ENCODE peak calls at places on chromosomes 7 and 10, in ten cellular contexts. E is fibroblast of lung; S is NCI-H1694; X is stimulated activated CD4-positive, alpha-beta T cell treated with anti-CD3 and anti-CD28 coated beads, Interleukin-2, amount 100 ng/mL, for 4 hours; H is activated CD4-positive, alpha-beta T cell treated with anti-CD3 and anti-CD28 coated beads, Interleukin-2, amount 50 U/mL, for 4 hours; V is C1 segment of cervical spinal cord; R is activated CD8-positive, alpha-beta memory T cell treated with anti-CD3 and anti-CD28 coated beads for 1 hour; U is H54; W is activated T-cell treated with anti-CD3 and anti-CD28 coated beads for 48 hours; B is substantia nigra. I is an unnamed sample.

GRCh38 chr10:16478801-16479200 is 42.0 kb downstream of the PTER start:
- DNase-seq in E (no peak), S (no peak), X (no peak), H (no peak), V (no peak), R (no peak), U (no peak), W (no peak), B (no peak), I (no peak)

GRCh38 chr7:15977663-15978062 is 291.2 kb upstream of the MEOX2 start:
- DNase-seq in E (peak), S (no peak), X (no peak), H (no peak), V (no peak), R (no peak), U (peak), W (no peak), B (no peak), I (no peak)

GRCh38 chr7:92768501-92769360 is 67.6 kb downstream of the CDK6 start:
- DNase-seq in E (no peak), S (peak), X (no peak), H (no peak), V (no peak), R (no peak), U (no peak), W (peak), B (no peak), I (peak)

GRCh38 chr10:89245802-89246201 is 5.8 kb downstream of the LIPA start:
- DNase-seq in E (no peak), S (no peak), X (no peak), H (no peak), V (no peak), R (no peak), U (no peak), W (no peak), B (no peak), I (no peak)

GRCh38 chr7:155352753-155353115 is 55.1 kb downstream of the INSIG1 start:
- DNase-seq in E (no peak), S (no peak), X (no peak), H (no peak), V (no peak), R (no peak), U (no peak), W (no peak), B (no peak), I (no peak)

GRCh38 chr10:43099928-43100327 is 23.1 kb downstream of the RET start:
- DNase-seq in E (no peak), S (no peak), X (no peak), H (no peak), V (no peak), R (no peak), U (no peak), W (no peak), B (no peak), I (no peak)

GRCh38 chr10:1358147-1358546 is 302.0 kb downstream of the WDR37 start:
- DNase-seq in E (no peak), S (no peak), X (no peak), H (no peak), V (no peak), R (no peak), U (no peak), W (no peak), B (no peak), I (no peak)

GRCh38 chr7:155813791-155814568 is 1.7 kb upstream of the SHH start:
- DNase-seq in E (no peak), S (no peak), X (no peak), H (no peak), V (no peak), R (no peak), U (no peak), W (no peak), B (no peak), I (no peak)

GRCh38 chr7:130956417-130957139 is 222.6 kb upstream of the KLF14 start:
- DNase-seq in E (peak), S (no peak), X (no peak), H (no peak), V (no peak), R (no peak), U (no peak), W (no peak), B (no peak), I (no peak)

GRCh38 chr10:60818134-60818770 is 40.0 kb downstream of the CDK1 start:
- DNase-seq in E (peak), S (no peak), X (no peak), H (no peak), V (no peak), R (no peak), U (no peak), W (no peak), B (no peak), I (no peak)

GRCh38 chr10:116688241-116688711 is 54.1 kb downstream of the HSPA12A start:
- DNase-seq in E (peak), S (no peak), X (no peak), H (no peak), V (no peak), R (no peak), U (peak), W (no peak), B (no peak), I (no peak)

GRCh38 chr10:97543025-97543546 is 29.5 kb upstream of the ANKRD2 start:
- DNase-seq in E (peak), S (no peak), X (peak), H (peak), V (no peak), R (no peak), U (peak), W (peak), B (peak), I (peak)

GRCh38 chr10:13787015-13787421 is 200.3 kb downstream of the PRPF18 start:
- DNase-seq in E (no peak), S (no peak), X (peak), H (peak), V (no peak), R (peak), U (peak), W (peak), B (no peak), I (peak)

GRCh38 chr7:110557-111232 is 81.7 kb upstream of the FAM20C start:
- DNase-seq in E (no peak), S (no peak), X (no peak), H (no peak), V (no peak), R (no peak), U (no peak), W (no peak), B (no peak), I (no peak)